ENCODE peak calls at places on chromosomes 2 and 18, in ten cellular contexts. One of them, this sample, is unnamed.
A peak's percentile ranks its signal among the peaks of the same experiment; 100 is the strongest.

GRCh38 chr18:28159055-28159454 is 17.9 kb downstream of the CDH2 start:
- DNase-seq in astrocyte of the cerebellum: no peak
- DNase-seq in tibial nerve: no peak
- DNase-seq in cardiac fibroblast: no peak
- DNase-seq in NB4: no peak
- DNase-seq in adrenal gland: no peak
- DNase-seq in stomach: no peak
- DNase-seq in RWPE1: no peak
- DNase-seq in K562: no peak
- DNase-seq in glutamatergic neuron: peak; percentile 19
- DNase-seq in this sample: no peak

GRCh38 chr18:47531759-47532158 is 280.3 kb upstream of the SKOR2 start:
- DNase-seq in tibial nerve: no peak
- DNase-seq in stomach: no peak
- DNase-seq in cardiac fibroblast: no peak
- DNase-seq in NB4: no peak
- DNase-seq in RWPE1: no peak
- DNase-seq in adrenal gland: no peak
- DNase-seq in K562: no peak
- DNase-seq in astrocyte of the cerebellum: no peak
- DNase-seq in glutamatergic neuron: no peak
- DNase-seq in this sample: no peak

GRCh38 chr2:128357561-128358370 is 39.1 kb upstream of the HS6ST1 start:
- DNase-seq in cardiac fibroblast: no peak
- DNase-seq in tibial nerve: no peak
- DNase-seq in glutamatergic neuron: no peak
- DNase-seq in astrocyte of the cerebellum: no peak
- DNase-seq in K562: no peak
- DNase-seq in RWPE1: no peak
- DNase-seq in NB4: no peak
- DNase-seq in adrenal gland: peak; percentile 7
- DNase-seq in stomach: no peak
- DNase-seq in this sample: no peak

GRCh38 chr2:192314800-192315481 is 120.2 kb upstream of the TMEFF2 start:
- DNase-seq in astrocyte of the cerebellum: no peak
- DNase-seq in stomach: no peak
- DNase-seq in tibial nerve: no peak
- DNase-seq in glutamatergic neuron: no peak
- DNase-seq in adrenal gland: no peak
- DNase-seq in NB4: no peak
- DNase-seq in K562: no peak
- DNase-seq in cardiac fibroblast: no peak
- DNase-seq in RWPE1: no peak
- DNase-seq in this sample: no peak

GRCh38 chr2:30362468-30363081 is 84.5 kb upstream of the LCLAT1 start:
- DNase-seq in cardiac fibroblast: peak; percentile 66
- DNase-seq in adrenal gland: no peak
- DNase-seq in K562: no peak
- DNase-seq in astrocyte of the cerebellum: no peak
- DNase-seq in tibial nerve: no peak
- DNase-seq in RWPE1: no peak
- DNase-seq in NB4: no peak
- DNase-seq in stomach: no peak
- DNase-seq in glutamatergic neuron: no peak
- DNase-seq in this sample: no peak

GRCh38 chr2:153432381-153432780 is 46.2 kb downstream of the RPRM start:
- DNase-seq in astrocyte of the cerebellum: no peak
- DNase-seq in cardiac fibroblast: no peak
- DNase-seq in glutamatergic neuron: no peak
- DNase-seq in K562: no peak
- DNase-seq in NB4: no peak
- DNase-seq in stomach: no peak
- DNase-seq in adrenal gland: no peak
- DNase-seq in RWPE1: no peak
- DNase-seq in tibial nerve: no peak
- DNase-seq in this sample: no peak

GRCh38 chr2:110716959-110717645 is 15.3 kb upstream of the ACOXL start:
- DNase-seq in RWPE1: no peak
- DNase-seq in K562: no peak
- DNase-seq in astrocyte of the cerebellum: no peak
- DNase-seq in NB4: no peak
- DNase-seq in cardiac fibroblast: peak; percentile 74
- DNase-seq in glutamatergic neuron: no peak
- DNase-seq in adrenal gland: peak; percentile 84
- DNase-seq in tibial nerve: no peak
- DNase-seq in stomach: no peak
- DNase-seq in this sample: no peak

GRCh38 chr18:57833441-57834101 is 30.5 kb upstream of the ATP8B1 start:
- DNase-seq in K562: peak; percentile 71
- DNase-seq in astrocyte of the cerebellum: no peak
- DNase-seq in tibial nerve: no peak
- DNase-seq in glutamatergic neuron: no peak
- DNase-seq in adrenal gland: no peak
- DNase-seq in NB4: no peak
- DNase-seq in cardiac fibroblast: peak; percentile 47
- DNase-seq in stomach: no peak
- DNase-seq in RWPE1: peak; percentile 17
- DNase-seq in this sample: no peak

GRCh38 chr2:59389240-59389639 is 1148.1 kb upstream of the FANCL start:
- DNase-seq in K562: no peak
- DNase-seq in cardiac fibroblast: no peak
- DNase-seq in adrenal gland: peak; percentile 37
- DNase-seq in RWPE1: peak; percentile 38
- DNase-seq in glutamatergic neuron: no peak
- DNase-seq in stomach: no peak
- DNase-seq in NB4: no peak
- DNase-seq in astrocyte of the cerebellum: no peak
- DNase-seq in tibial nerve: no peak
- DNase-seq in this sample: no peak

GRCh38 chr18:54296017-54296416 is 26.7 kb downstream of the POLI start:
- DNase-seq in astrocyte of the cerebellum: peak; percentile 23
- DNase-seq in K562: peak; percentile 3
- DNase-seq in RWPE1: no peak
- DNase-seq in cardiac fibroblast: peak; percentile 35
- DNase-seq in glutamatergic neuron: no peak
- DNase-seq in tibial nerve: no peak
- DNase-seq in stomach: no peak
- DNase-seq in NB4: peak; percentile 21
- DNase-seq in adrenal gland: no peak
- DNase-seq in this sample: no peak

GRCh38 chr2:224938670-224939309 is 103.5 kb downstream of the DOCK10 start:
- DNase-seq in K562: no peak
- DNase-seq in NB4: no peak
- DNase-seq in stomach: no peak
- DNase-seq in RWPE1: no peak
- DNase-seq in tibial nerve: no peak
- DNase-seq in cardiac fibroblast: peak; percentile 84
- DNase-seq in glutamatergic neuron: peak; percentile 27
- DNase-seq in astrocyte of the cerebellum: no peak
- DNase-seq in adrenal gland: no peak
- DNase-seq in this sample: no peak

GRCh38 chr2:168454737-168455691 is 1.1 kb upstream of the CERS6 start:
- DNase-seq in tibial nerve: no peak
- DNase-seq in astrocyte of the cerebellum: no peak
- DNase-seq in glutamatergic neuron: no peak
- DNase-seq in NB4: peak; percentile 43
- DNase-seq in cardiac fibroblast: no peak
- DNase-seq in stomach: no peak
- DNase-seq in K562: no peak
- DNase-seq in RWPE1: no peak
- DNase-seq in adrenal gland: no peak
- DNase-seq in this sample: no peak

GRCh38 chr2:206452242-206452641 is 8.9 kb downstream of the ADAM23 start:
- DNase-seq in cardiac fibroblast: no peak
- DNase-seq in tibial nerve: no peak
- DNase-seq in glutamatergic neuron: no peak
- DNase-seq in RWPE1: no peak
- DNase-seq in adrenal gland: no peak
- DNase-seq in NB4: no peak
- DNase-seq in stomach: no peak
- DNase-seq in astrocyte of the cerebellum: no peak
- DNase-seq in K562: no peak
- DNase-seq in this sample: no peak

GRCh38 chr2:106847366-106847765 is 38.6 kb downstream of the ST6GAL2 start:
- DNase-seq in cardiac fibroblast: no peak
- DNase-seq in NB4: no peak
- DNase-seq in RWPE1: no peak
- DNase-seq in glutamatergic neuron: no peak
- DNase-seq in astrocyte of the cerebellum: no peak
- DNase-seq in tibial nerve: no peak
- DNase-seq in K562: no peak
- DNase-seq in adrenal gland: no peak
- DNase-seq in stomach: no peak
- DNase-seq in this sample: no peak
- TF ChIP-seq CTCF in cardiac fibroblast: no peak
- TF ChIP-seq CTCF in NB4: no peak
- TF ChIP-seq CTCF in RWPE1: no peak
- TF ChIP-seq CTCF in glutamatergic neuron: no peak
- TF ChIP-seq CTCF in astrocyte of the cerebellum: no peak
- TF ChIP-seq CTCF in tibial nerve: no peak
- TF ChIP-seq CTCF in K562: no peak
- TF ChIP-seq CTCF in adrenal gland: no peak
- TF ChIP-seq CTCF in stomach: no peak
- TF ChIP-seq CTCF in this sample: no peak

DNA sequence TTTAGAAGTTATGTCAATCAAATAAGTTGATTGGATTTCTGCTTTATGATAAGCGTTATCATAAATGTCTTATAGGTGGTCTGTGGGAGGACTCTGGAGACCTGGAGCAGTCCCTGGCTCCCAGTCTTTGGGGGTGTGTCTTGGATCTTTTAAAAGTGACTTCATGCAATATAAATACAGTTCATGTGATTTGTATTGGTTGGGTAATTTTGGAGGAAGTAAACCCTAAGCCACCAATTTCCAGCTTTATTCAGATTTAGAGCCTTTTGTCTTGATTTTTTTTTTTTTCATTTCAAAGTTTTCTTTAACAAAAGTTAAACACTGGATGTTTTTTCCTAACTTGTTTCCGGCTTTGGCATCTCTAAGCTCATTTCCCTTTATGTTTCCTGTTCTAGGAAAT is 68.8 kb downstream of the MAP4K4 start:
- DNase-seq in NB4: no peak
- DNase-seq in adrenal gland: no peak
- DNase-seq in tibial nerve: no peak
- DNase-seq in glutamatergic neuron: no peak
- DNase-seq in stomach: no peak
- DNase-seq in K562: no peak
- DNase-seq in astrocyte of the cerebellum: no peak
- DNase-seq in cardiac fibroblast: peak; percentile 36
- DNase-seq in RWPE1: no peak
- DNase-seq in this sample: no peak
- TF ChIP-seq CTCF in NB4: no peak
- TF ChIP-seq CTCF in adrenal gland: no peak
- TF ChIP-seq CTCF in tibial nerve: no peak
- TF ChIP-seq CTCF in glutamatergic neuron: no peak
- TF ChIP-seq CTCF in stomach: no peak
- TF ChIP-seq CTCF in K562: no peak
- TF ChIP-seq CTCF in astrocyte of the cerebellum: no peak
- TF ChIP-seq CTCF in cardiac fibroblast: no peak
- TF ChIP-seq CTCF in RWPE1: no peak
- TF ChIP-seq CTCF in this sample: no peak

GRCh38 chr2:9814129-9814868 is 29.0 kb upstream of the TAF1B start:
- DNase-seq in NB4: no peak
- DNase-seq in astrocyte of the cerebellum: no peak
- DNase-seq in adrenal gland: no peak
- DNase-seq in cardiac fibroblast: no peak
- DNase-seq in tibial nerve: no peak
- DNase-seq in stomach: peak; percentile 17
- DNase-seq in glutamatergic neuron: no peak
- DNase-seq in RWPE1: no peak
- DNase-seq in K562: no peak
- DNase-seq in this sample: no peak
- TF ChIP-seq CTCF in NB4: no peak
- TF ChIP-seq CTCF in astrocyte of the cerebellum: no peak
- TF ChIP-seq CTCF in adrenal gland: no peak
- TF ChIP-seq CTCF in cardiac fibroblast: no peak
- TF ChIP-seq CTCF in tibial nerve: no peak
- TF ChIP-seq CTCF in stomach: no peak
- TF ChIP-seq CTCF in glutamatergic neuron: peak; percentile 52
- TF ChIP-seq CTCF in RWPE1: peak; percentile 70
- TF ChIP-seq CTCF in K562: no peak
- TF ChIP-seq CTCF in this sample: peak; percentile 42

GRCh38 chr2:26469092-26469710 is 8.7 kb downstream of the OTOF start:
- DNase-seq in stomach: peak; percentile 72
- DNase-seq in tibial nerve: no peak
- DNase-seq in NB4: peak; percentile 88
- DNase-seq in adrenal gland: no peak
- DNase-seq in cardiac fibroblast: peak; percentile 84
- DNase-seq in RWPE1: peak; percentile 33
- DNase-seq in glutamatergic neuron: peak; percentile 84
- DNase-seq in astrocyte of the cerebellum: no peak
- DNase-seq in K562: peak; percentile 87
- DNase-seq in this sample: peak; percentile 69
- TF ChIP-seq CTCF in stomach: peak; percentile 61
- TF ChIP-seq CTCF in tibial nerve: peak; percentile 29
- TF ChIP-seq CTCF in NB4: peak; percentile 88
- TF ChIP-seq CTCF in adrenal gland: no peak
- TF ChIP-seq CTCF in cardiac fibroblast: peak; percentile 80
- TF ChIP-seq CTCF in RWPE1: peak; percentile 47
- TF ChIP-seq CTCF in glutamatergic neuron: peak; percentile 97
- TF ChIP-seq CTCF in astrocyte of the cerebellum: peak; percentile 63
- TF ChIP-seq CTCF in K562: peak; percentile 80
- TF ChIP-seq CTCF in this sample: peak; percentile 100

GRCh38 chr18:23170137-23170536 is 34.9 kb downstream of the CABLES1 start:
- DNase-seq in adrenal gland: no peak
- DNase-seq in RWPE1: no peak
- DNase-seq in cardiac fibroblast: no peak
- DNase-seq in NB4: no peak
- DNase-seq in tibial nerve: no peak
- DNase-seq in glutamatergic neuron: no peak
- DNase-seq in stomach: no peak
- DNase-seq in astrocyte of the cerebellum: no peak
- DNase-seq in K562: no peak
- DNase-seq in this sample: no peak
- TF ChIP-seq CTCF in adrenal gland: no peak
- TF ChIP-seq CTCF in RWPE1: no peak
- TF ChIP-seq CTCF in cardiac fibroblast: no peak
- TF ChIP-seq CTCF in NB4: no peak
- TF ChIP-seq CTCF in tibial nerve: no peak
- TF ChIP-seq CTCF in glutamatergic neuron: no peak
- TF ChIP-seq CTCF in stomach: no peak
- TF ChIP-seq CTCF in astrocyte of the cerebellum: no peak
- TF ChIP-seq CTCF in K562: no peak
- TF ChIP-seq CTCF in this sample: no peak

GRCh38 chr2:43898134-43898957 is 59.6 kb downstream of the ABCG8 start:
- DNase-seq in K562: peak; percentile 14
- DNase-seq in NB4: peak; percentile 35
- DNase-seq in cardiac fibroblast: no peak
- DNase-seq in astrocyte of the cerebellum: peak; percentile 37
- DNase-seq in adrenal gland: no peak
- DNase-seq in RWPE1: no peak
- DNase-seq in tibial nerve: no peak
- DNase-seq in stomach: peak; percentile 75
- DNase-seq in glutamatergic neuron: peak; percentile 53
- DNase-seq in this sample: peak; percentile 39
- TF ChIP-seq CTCF in K562: peak; percentile 21
- TF ChIP-seq CTCF in NB4: peak; percentile 23
- TF ChIP-seq CTCF in cardiac fibroblast: no peak
- TF ChIP-seq CTCF in astrocyte of the cerebellum: peak; percentile 29
- TF ChIP-seq CTCF in adrenal gland: no peak
- TF ChIP-seq CTCF in RWPE1: no peak
- TF ChIP-seq CTCF in tibial nerve: no peak
- TF ChIP-seq CTCF in stomach: peak; percentile 28
- TF ChIP-seq CTCF in glutamatergic neuron: no peak
- TF ChIP-seq CTCF in this sample: no peak

GRCh38 chr2:55885129-55885943 is 38.2 kb downstream of the EFEMP1 start:
- DNase-seq in tibial nerve: no peak
- DNase-seq in stomach: no peak
- DNase-seq in adrenal gland: peak; percentile 24
- DNase-seq in glutamatergic neuron: no peak
- DNase-seq in cardiac fibroblast: peak; percentile 98
- DNase-seq in astrocyte of the cerebellum: peak; percentile 97
- DNase-seq in K562: peak; percentile 12
- DNase-seq in RWPE1: peak; percentile 65
- DNase-seq in NB4: peak; percentile 51
- DNase-seq in this sample: no peak
- TF ChIP-seq CTCF in tibial nerve: no peak
- TF ChIP-seq CTCF in stomach: no peak
- TF ChIP-seq CTCF in adrenal gland: no peak
- TF ChIP-seq CTCF in glutamatergic neuron: no peak
- TF ChIP-seq CTCF in cardiac fibroblast: no peak
- TF ChIP-seq CTCF in astrocyte of the cerebellum: no peak
- TF ChIP-seq CTCF in K562: no peak
- TF ChIP-seq CTCF in RWPE1: no peak
- TF ChIP-seq CTCF in NB4: no peak
- TF ChIP-seq CTCF in this sample: no peak

This sample was measured in endothelial cell.